ENCODE peak calls at places on chromosomes 16 and 17, in four cellular contexts. P is dermis microvascular lymphatic vessel endothelial cell; A is activated T-helper 2 cell treated with anti-CD3 and anti-CD28 coated beads, Interferon-gamma antibody, Interleukin-2, Interleukin-4, amounts not matched to agents 10 μg/mL and 5 μg/mL and 100 μg/mL, durations not matched to agents 14 hours and 24 hours and 36 hours; L is NCI-H2029. X is an unnamed sample.
A peak's percentile ranks its signal among the peaks of the same experiment; 100 is the strongest.

GRCh38 chr16:85924675-85925074 is 25.7 kb downstream of the IRF8 start:
- DNase-seq in P (peak; percentile 15), A (no peak), L (no peak), X (no peak)

GRCh38 chr17:60315650-60316049 is 76.3 kb downstream of the USP32 start:
- DNase-seq in P (no peak), A (no peak), L (no peak), X (no peak)

GRCh38 chr16:4263504-4264436 is 9.1 kb downstream of the TFAP4 start:
- DNase-seq in P (no peak), A (no peak), L (no peak), X (no peak)

GRCh38 chr16:49608095-49608494 is 234.5 kb downstream of the C16orf78 start:
- DNase-seq in P (no peak), A (no peak), L (no peak), X (no peak)

GRCh38 chr17:62781356-62781755 is 26.8 kb downstream of the MARCHF10 start:
- DNase-seq in P (no peak), A (no peak), L (peak; percentile 56), X (no peak)

GRCh38 chr17:13822671-13823070 is 220.9 kb upstream of the HS3ST3A1 start:
- DNase-seq in P (no peak), A (no peak), L (no peak), X (peak; percentile 11)

GRCh38 chr17:69415431-69415830 is 934 bp downstream of the MAP2K6 start:
- DNase-seq in P (no peak), A (no peak), L (no peak), X (no peak)

GRCh38 chr16:57341441-57342303 is 16.9 kb upstream of the CCL22 start:
- DNase-seq in P (no peak), A (no peak), L (peak; percentile 29), X (no peak)

GRCh38 chr17:80942360-80943345 is 49.0 kb upstream of the CHMP6 start:
- DNase-seq in P (no peak), A (no peak), L (no peak), X (no peak)

GRCh38 chr17:55817273-55817709 is 66.4 kb downstream of the PCTP start:
- DNase-seq in P (no peak), A (no peak), L (no peak), X (no peak)

GRCh38 chr17:144936-145670 is 7.7 kb downstream of the SCGB1C2 start:
- DNase-seq in P (no peak), A (no peak), L (no peak), X (no peak)

GRCh38 chr17:32298298-32298697 is 32.7 kb downstream of the RHBDL3 start:
- DNase-seq in P (no peak), A (no peak), L (no peak), X (no peak)

GRCh38 chr16:64158941-64159588 is 962.8 kb downstream of the CDH11 start:
- DNase-seq in P (no peak), A (no peak), L (no peak), X (no peak)

GRCh38 chr16:20300312-20301097 is 26.8 kb downstream of the GP2 start:
- DNase-seq in P (peak; percentile 36), A (peak; percentile 25), L (peak; percentile 61), X (peak; percentile 71)

GRCh38 chr16:11285842-11286241 is 4.7 kb upstream of the PRM1 start:
- DNase-seq in P (no peak), A (no peak), L (no peak), X (no peak)

GRCh38 chr17:1908699-1909309 is 79.0 kb downstream of the RPA1 start:
- DNase-seq in P (peak; percentile 73), A (peak; percentile 18), L (peak; percentile 23), X (peak; percentile 88)

GRCh38 chr17:81194941-81195901 is 27.5 kb downstream of the CEP131 start:
- DNase-seq in P (no peak), A (no peak), L (no peak), X (no peak)

GRCh38 chr17:40534431-40535189 is 30.7 kb downstream of the CCR7 start:
- DNase-seq in P (no peak), A (no peak), L (no peak), X (no peak)

GRCh38 chr16:79811541-79811940 is 211.0 kb upstream of the MAF start:
- DNase-seq in P (no peak), A (no peak), L (no peak), X (no peak)

GRCh38 chr17:61335845-61336655 is 63.6 kb upstream of the TBX2 start:
- DNase-seq in P (no peak), A (no peak), L (peak; percentile 84), X (no peak)

GRCh38 chr17:66549731-66550207 is 247.4 kb downstream of the PRKCA start:
- DNase-seq in P (no peak), A (no peak), L (no peak), X (no peak)

GRCh38 chr17:76527430-76528111 is 9.9 kb downstream of the CYGB start:
- DNase-seq in P (no peak), A (no peak), L (no peak), X (peak; percentile 64)

GRCh38 chr17:31390748-31391495 is 553 bp upstream of the RAB11FIP4 start:
- DNase-seq in P (no peak), A (no peak), L (no peak), X (peak; percentile 69)

GRCh38 chr16:3881499-3881995 is 1.0 kb upstream of the CREBBP start:
- DNase-seq in P (no peak), A (no peak), L (no peak), X (no peak)

GRCh38 chr16:14302031-14302398 is 230.9 kb downstream of the MRTFB start:
- DNase-seq in P (no peak), A (no peak), L (peak; percentile 61), X (no peak)

GRCh38 chr16:56190903-56191806 is at the start of gene GNAO1:
- DNase-seq in P (no peak), A (peak; percentile 44), L (peak; percentile 71), X (peak; percentile 89)

GRCh38 chr16:30902070-30902972 is 5.9 kb downstream of the CTF1 start:
- DNase-seq in P (peak; percentile 40), A (peak; percentile 60), L (peak; percentile 36), X (peak; percentile 81)

GRCh38 chr16:30758988-30759461 is 2.8 kb downstream of the CFAP119 start:
- DNase-seq in P (no peak), A (no peak), L (no peak), X (no peak)

GRCh38 chr17:45338996-45339535 is 22.2 kb upstream of the MAP3K14 start:
- DNase-seq in P (no peak), A (no peak), L (no peak), X (no peak)